ENCODE peak calls at places on chromosomes 3 and 15, in five cellular contexts. S, D, P, X and U are unnamed samples.

GRCh38 chr3:71309342-71309741 is 274.2 kb downstream of the FOXP1 start:
- DNase-seq in D (no peak), X (no peak), P (no peak), S (no peak), U (no peak)

GRCh38 chr3:104397713-104398112 is 969.0 kb upstream of the ALCAM start:
- DNase-seq in P (no peak), D (no peak), S (no peak), X (no peak), U (no peak)

GRCh38 chr3:151871639-151872468 is 1.6 kb upstream of the SUCNR1 start:
- DNase-seq in P (no peak), S (no peak), X (no peak), D (no peak), U (no peak)

GRCh38 chr15:43939070-43939469 is 112.3 kb downstream of the WDR76 start:
- DNase-seq in S (no peak), D (no peak), X (peak; percentile 64), P (no peak), U (no peak)

GRCh38 chr15:66042624-66043023 is 173.3 kb downstream of the RAB11A start:
- DNase-seq in X (peak; percentile 85), D (no peak), S (no peak), P (no peak), U (no peak)

GRCh38 chr3:39108309-39108708 is 829 bp downstream of the TTC21A start:
- DNase-seq in P (no peak), X (no peak), S (no peak), D (no peak), U (no peak)

GRCh38 chr15:78988361-78988911 is 43.6 kb upstream of the CTSH start:
- DNase-seq in P (peak; percentile 92), X (no peak), D (peak; percentile 97), S (peak; percentile 94), U (peak; percentile 96)

GRCh38 chr3:126546013-126546412 is 12.7 kb downstream of the C3orf22 start:
- DNase-seq in D (no peak), S (peak; percentile 34), X (no peak), P (no peak), U (no peak)

GRCh38 chr3:145006291-145006690 is 1034.7 kb downstream of the DIPK2A start:
- DNase-seq in S (no peak), P (no peak), X (no peak), D (no peak), U (no peak)

GRCh38 chr3:40985195-40985594 is 214.1 kb upstream of the CTNNB1 start:
- DNase-seq in D (no peak), S (no peak), X (no peak), P (no peak), U (no peak)

GRCh38 chr3:64417816-64418215 is 192.6 kb upstream of the PRICKLE2 start:
- DNase-seq in S (no peak), D (peak; percentile 66), X (peak; percentile 72), P (no peak), U (no peak)

GRCh38 chr3:39202094-39202493 is 9.7 kb upstream of the XIRP1 start:
- DNase-seq in D (no peak), P (no peak), X (no peak), S (no peak), U (no peak)

GRCh38 chr3:110749006-110749405 is 322.6 kb upstream of the NECTIN3 start:
- DNase-seq in S (no peak), X (no peak), D (no peak), P (no peak), U (no peak)

GRCh38 chr3:16788440-16789057 is 96.2 kb upstream of the PLCL2 start:
- DNase-seq in X (no peak), D (no peak), S (no peak), P (no peak), U (no peak)

GRCh38 chr3:38003371-38003816 is 12.8 kb downstream of the VILL start:
- DNase-seq in X (peak; percentile 95), D (no peak), S (peak; percentile 86), P (no peak), U (no peak)

GRCh38 chr3:195076981-195077610 is 193.9 kb downstream of the XXYLT1 start:
- DNase-seq in S (peak; percentile 58), X (no peak), D (no peak), P (no peak), U (no peak)

GRCh38 chr15:65195542-65196026 is 10.4 kb upstream of the CLPX start:
- DNase-seq in X (no peak), D (no peak), P (no peak), S (peak; percentile 81), U (no peak)

GRCh38 chr15:65688462-65688861 is 66.7 kb downstream of the SLC24A1 start:
- DNase-seq in P (no peak), S (no peak), D (no peak), X (no peak), U (no peak)

GRCh38 chr15:62887113-62887570 is 155.4 kb upstream of the TPM1 start:
- DNase-seq in X (no peak), D (peak; percentile 66), P (no peak), S (no peak), U (no peak)

GRCh38 chr3:134366928-134367352 is 7.3 kb downstream of the AMOTL2 start:
- DNase-seq in D (no peak), S (peak; percentile 85), X (peak; percentile 66), P (no peak), U (no peak)

GRCh38 chr15:50687302-50687902 is 805 bp upstream of the TRPM7 start:
- DNase-seq in P (no peak), D (no peak), X (no peak), S (no peak), U (no peak)

GRCh38 chr3:29585368-29585767 is 304.5 kb downstream of the RBMS3 start:
- DNase-seq in X (no peak), S (no peak), P (no peak), D (no peak), U (no peak)

DNA sequence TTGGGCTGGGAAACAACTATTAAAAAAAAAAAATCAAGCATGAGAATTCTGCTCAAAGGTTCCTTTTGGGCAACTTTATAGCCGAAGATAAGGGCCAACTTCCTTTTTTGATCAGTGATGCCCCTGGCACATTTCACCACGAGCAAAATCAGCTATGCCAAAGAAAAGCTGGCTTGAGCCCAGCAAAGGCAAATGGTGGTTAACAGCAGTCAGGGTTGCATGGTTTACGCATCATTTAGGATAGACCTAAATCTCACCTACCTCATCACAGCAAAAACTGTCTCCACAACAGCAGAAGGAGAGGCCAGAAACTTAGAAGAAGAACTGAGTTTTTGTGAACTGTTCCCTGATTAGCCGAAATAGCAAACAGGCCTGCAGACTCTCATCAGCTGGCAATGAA is 220.1 kb upstream of the CDIN1 start:
- DNase-seq in P (no peak), S (no peak), D (no peak), X (no peak), U (no peak)
- H3K4me3 ChIP-seq in P (no peak overlapping the region), S (no peak overlapping the region), D (no peak overlapping the region), X (no peak overlapping the region), U (no peak overlapping the region)

GRCh38 chr3:14402304-14402811 is at the start of gene SLC6A6:
- DNase-seq in S (peak; percentile 97), X (peak; percentile 99), P (peak; percentile 77), D (peak; percentile 83), U (peak; percentile 58)
- TF ChIP-seq CTCF in S (peak; percentile 43), X (peak; percentile 79), P (peak; percentile 25), D (peak; percentile 51), U (peak; percentile 44)

DNA sequence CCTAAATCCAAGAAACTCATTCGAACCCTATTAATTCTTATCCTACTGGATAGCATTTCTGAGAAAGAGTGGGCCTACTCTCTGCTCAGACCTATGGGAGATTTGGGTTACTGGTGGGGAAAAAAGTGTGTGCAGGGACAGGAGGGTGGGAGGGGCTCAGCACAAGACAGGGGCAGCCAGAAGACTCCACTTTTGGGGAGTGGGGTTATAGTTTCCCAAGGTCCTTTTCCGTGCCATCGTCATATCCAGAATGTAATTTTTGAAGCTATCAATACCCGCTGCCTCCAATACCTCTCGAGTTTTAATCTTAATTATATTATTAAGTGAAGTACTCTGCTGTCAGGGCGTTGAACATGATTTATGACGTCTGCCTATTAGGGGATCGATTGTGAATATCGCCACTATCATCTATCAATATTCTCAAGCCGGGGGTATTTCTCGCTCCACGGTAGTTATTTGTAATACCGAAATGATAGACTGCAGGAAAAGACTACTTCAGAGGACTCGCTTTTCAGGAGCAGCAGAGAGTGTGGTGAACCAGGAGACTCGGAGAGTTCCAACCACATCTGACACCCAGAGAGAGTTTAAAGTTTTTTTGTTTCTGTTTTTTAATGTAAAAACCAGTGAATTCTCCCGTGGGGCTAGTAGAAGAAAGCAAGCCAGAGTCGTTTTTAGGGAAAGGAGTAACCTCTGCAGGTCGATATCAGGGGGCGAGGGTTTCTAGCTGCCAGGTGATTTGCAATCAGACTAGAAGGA is 20.6 kb downstream of the NR2F2 start:
- DNase-seq in X (no peak), P (no peak), D (no peak), S (no peak), U (no peak)
- H3K4me3 ChIP-seq in X (peak overlapping the region; percentile 69), P (no peak overlapping the region), D (no peak overlapping the region), S (no peak overlapping the region), U (peak overlapping the region; percentile 32)

GRCh38 chr3:36679384-36680200 is 84.8 kb downstream of the DCLK3 start:
- DNase-seq in D (no peak), P (peak; percentile 78), X (no peak), S (no peak), U (no peak)

GRCh38 chr3:36678216-36679013 is 85.9 kb downstream of the DCLK3 start:
- DNase-seq in D (no peak), P (no peak), S (no peak), X (no peak), U (no peak)

GRCh38 chr3:36681867-36682266 is 82.5 kb downstream of the DCLK3 start:
- DNase-seq in D (no peak), S (no peak), X (no peak), P (no peak), U (no peak)

GRCh38 chr3:36674816-36675215 is 89.5 kb downstream of the DCLK3 start:
- DNase-seq in S (no peak), D (no peak), X (no peak), P (no peak), U (no peak)

DNA sequence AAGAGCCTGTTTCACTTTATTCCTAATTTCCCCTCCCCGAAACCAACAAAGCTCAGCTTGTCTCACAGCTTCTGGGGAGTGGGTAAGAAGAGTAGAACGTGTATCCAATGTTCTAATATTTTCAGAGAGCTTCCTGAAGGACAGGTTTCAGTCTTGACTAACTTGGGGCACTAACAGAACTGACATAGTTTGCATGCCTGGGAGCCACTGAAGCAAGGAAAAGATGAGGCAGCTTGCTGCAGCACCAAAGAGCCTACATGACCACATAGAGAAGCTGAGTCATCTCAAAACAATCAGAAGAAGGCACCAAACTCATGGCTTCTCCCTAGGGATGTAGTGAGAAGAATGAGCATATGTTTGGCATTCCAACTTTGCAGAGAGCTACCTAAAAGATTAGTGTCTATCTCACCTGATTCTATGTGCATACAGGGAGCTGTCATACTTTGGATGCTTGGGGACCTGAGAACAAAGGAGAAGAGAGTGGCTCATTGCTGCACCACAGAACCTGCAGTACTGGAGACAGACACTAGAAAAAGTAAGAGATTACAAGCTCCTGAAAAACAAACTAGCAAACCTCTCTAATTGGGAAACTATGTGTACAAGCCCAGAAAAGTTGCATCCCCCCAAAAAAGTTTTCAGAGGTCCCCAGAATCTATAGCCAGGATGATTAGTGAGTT is 86.9 kb downstream of the DCLK3 start:
- DNase-seq in X (no peak), S (no peak), D (peak; percentile 79), P (peak; percentile 76), U (peak; percentile 97)
- TF ChIP-seq CTCF in X (peak; percentile 40), S (no peak), D (peak; percentile 21), P (peak; percentile 19), U (peak; percentile 27)